ENCODE peak calls at places on chromosome 22, in ten cellular contexts. U is stomach, Q is kidney epithelial cell, R is astrocyte of the spinal cord, Z is A549, G is right lobe of liver, O is GM23338, C is neural progenitor cell, M is body of pancreas, P is RWPE1. J is an unnamed sample.

GRCh38 chr22:31295831-31296230 is 3.5 kb upstream of the PIK3IP1 start:
- DNase-seq in G (no peak), Q (no peak), Z (no peak), R (no peak), M (no peak), U (no peak), O (no peak), P (no peak), C (no peak), J (no peak)

GRCh38 chr22:31088233-31088986 is 7.3 kb downstream of the SMTN start:
- DNase-seq in C (no peak), G (peak), Q (no peak), U (no peak), O (no peak), R (no peak), Z (no peak), P (no peak), M (no peak), J (no peak)

GRCh38 chr22:42299586-42300285 is 29.3 kb upstream of the TCF20 start:
- DNase-seq in G (no peak), Q (no peak), M (peak), R (no peak), C (peak), O (peak), P (no peak), U (peak), Z (no peak), J (no peak)

GRCh38 chr22:41915035-41915782 is at the start of gene SHISA8:
- DNase-seq in G (no peak), M (peak), P (peak), U (peak), Z (no peak), R (peak), O (peak), C (peak), Q (no peak), J (no peak)

GRCh38 chr22:30357650-30358215 is 926 bp downstream of the CCDC157 start:
- DNase-seq in Z (no peak), U (no peak), R (no peak), M (no peak), C (peak), P (no peak), Q (no peak), O (peak), G (no peak), J (no peak)

GRCh38 chr22:22833488-22833887 is 54.1 kb upstream of the IGLL5 start:
- DNase-seq in O (no peak), U (no peak), R (no peak), P (no peak), C (no peak), Q (no peak), G (no peak), M (no peak), Z (no peak), J (no peak)

GRCh38 chr22:24137595-24137994 is 43.7 kb upstream of the SUSD2 start:
- DNase-seq in Z (no peak), O (no peak), U (no peak), C (no peak), G (no peak), M (no peak), Q (no peak), R (peak), P (no peak), J (no peak)

GRCh38 chr22:32518848-32519247 is 44.2 kb downstream of the FBXO7 start:
- DNase-seq in C (no peak), U (no peak), Z (no peak), M (no peak), G (no peak), R (no peak), Q (no peak), P (no peak), O (peak), J (no peak)

GRCh38 chr22:16915711-16916110 is 90.5 kb upstream of the XKR3 start:
- DNase-seq in G (no peak), Q (no peak), U (no peak), R (no peak), O (no peak), M (no peak), C (no peak), P (no peak), Z (no peak), J (peak)

GRCh38 chr22:23233746-23234408 is 53.6 kb downstream of the BCR start:
- DNase-seq in R (peak), C (no peak), Q (peak), M (no peak), O (no peak), Z (no peak), U (no peak), P (no peak), G (no peak), J (no peak)

GRCh38 chr22:27101288-27101687 is 443.9 kb downstream of the MIAT start:
- DNase-seq in M (no peak), Q (no peak), P (no peak), R (no peak), U (no peak), Z (no peak), G (no peak), O (no peak), C (no peak), J (no peak)
- TF ChIP-seq CTCF in M (no peak), Q (no peak), P (no peak), R (no peak), U (no peak), Z (no peak), G (no peak), O (no peak), C (no peak), J (no peak)

GRCh38 chr22:27418261-27418660 is 383.3 kb downstream of the MN1 start:
- DNase-seq in O (no peak), G (no peak), C (no peak), Q (no peak), M (no peak), U (no peak), R (no peak), P (no peak), Z (no peak), J (no peak)

GRCh38 chr22:27413702-27414101 is 387.9 kb downstream of the MN1 start:
- DNase-seq in U (no peak), M (no peak), G (no peak), Z (no peak), P (no peak), C (no peak), R (no peak), O (no peak), Q (no peak), J (no peak)

GRCh38 chr22:27420186-27420816 is 381.3 kb downstream of the MN1 start:
- DNase-seq in G (no peak), U (no peak), R (peak), P (no peak), M (no peak), Z (no peak), Q (no peak), O (no peak), C (no peak), J (no peak)

GRCh38 chr22:27419473-27419872 is 382.1 kb downstream of the MN1 start:
- DNase-seq in P (no peak), G (no peak), Z (no peak), M (no peak), C (no peak), R (no peak), U (no peak), Q (no peak), O (no peak), J (no peak)

GRCh38 chr22:27416553-27417427 is 384.8 kb downstream of the MN1 start:
- DNase-seq in G (no peak), U (peak), O (peak), Z (no peak), R (peak), C (peak), P (peak), Q (peak), M (no peak), J (no peak)
- TF ChIP-seq CTCF in G (no peak), U (no peak), O (peak), Z (no peak), R (peak), C (no peak), P (no peak), Q (no peak), M (no peak), J (no peak)

GRCh38 chr22:50145741-50146439 is 24.6 kb upstream of the PANX2 start:
- DNase-seq in R (no peak), P (no peak), Z (no peak), O (no peak), U (no peak), M (no peak), G (peak), C (no peak), Q (no peak), J (no peak)

GRCh38 chr22:50141891-50142363 is 28.6 kb upstream of the PANX2 start:
- DNase-seq in U (no peak), Z (no peak), O (peak), R (no peak), P (no peak), Q (no peak), M (no peak), C (peak), G (no peak), J (no peak)

GRCh38 chr22:50143096-50143495 is 27.4 kb upstream of the PANX2 start:
- DNase-seq in O (no peak), U (no peak), P (no peak), Q (no peak), Z (no peak), R (no peak), C (no peak), G (no peak), M (no peak), J (no peak)

GRCh38 chr22:50146440-50147228 is 23.9 kb upstream of the PANX2 start:
- DNase-seq in C (peak), O (no peak), M (peak), Q (no peak), P (peak), R (peak), Z (peak), G (peak), U (peak), J (peak)

DNA sequence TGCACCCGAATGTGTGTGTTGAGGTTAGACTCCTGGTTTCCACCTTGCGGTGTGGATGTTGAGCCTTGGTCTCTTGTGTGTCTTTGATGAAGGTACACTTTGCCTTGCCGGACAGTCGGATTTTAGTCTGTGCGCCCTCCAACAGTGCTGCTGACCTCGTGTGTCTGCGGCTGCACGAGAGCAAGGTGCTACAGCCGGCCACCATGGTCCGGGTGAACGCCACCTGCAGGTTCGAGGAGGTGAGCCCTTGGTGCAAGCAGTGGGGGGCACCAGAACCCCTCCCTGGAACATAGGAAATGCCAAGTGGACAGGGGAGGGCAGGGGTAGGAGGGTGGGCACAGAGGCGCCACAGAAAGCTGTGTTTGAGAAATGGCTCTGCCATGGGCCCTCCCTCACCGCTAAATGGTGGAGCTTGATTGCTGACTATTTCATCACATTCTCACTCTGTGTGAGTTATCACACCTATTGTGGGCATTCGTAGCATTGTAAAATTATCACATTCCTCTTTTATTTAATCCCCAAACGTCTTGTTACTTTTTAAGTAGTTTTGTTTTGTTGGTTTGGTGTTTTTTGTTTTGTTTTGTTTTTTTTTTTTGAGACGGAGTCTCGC is 26.4 kb upstream of the PANX2 start:
- DNase-seq in O (no peak), Q (no peak), M (no peak), U (no peak), P (no peak), Z (no peak), R (no peak), G (no peak), C (no peak), J (no peak)
- TF ChIP-seq CTCF in O (peak), Q (no peak), M (no peak), U (no peak), P (no peak), Z (no peak), R (no peak), G (no peak), C (no peak), J (no peak)

DNA sequence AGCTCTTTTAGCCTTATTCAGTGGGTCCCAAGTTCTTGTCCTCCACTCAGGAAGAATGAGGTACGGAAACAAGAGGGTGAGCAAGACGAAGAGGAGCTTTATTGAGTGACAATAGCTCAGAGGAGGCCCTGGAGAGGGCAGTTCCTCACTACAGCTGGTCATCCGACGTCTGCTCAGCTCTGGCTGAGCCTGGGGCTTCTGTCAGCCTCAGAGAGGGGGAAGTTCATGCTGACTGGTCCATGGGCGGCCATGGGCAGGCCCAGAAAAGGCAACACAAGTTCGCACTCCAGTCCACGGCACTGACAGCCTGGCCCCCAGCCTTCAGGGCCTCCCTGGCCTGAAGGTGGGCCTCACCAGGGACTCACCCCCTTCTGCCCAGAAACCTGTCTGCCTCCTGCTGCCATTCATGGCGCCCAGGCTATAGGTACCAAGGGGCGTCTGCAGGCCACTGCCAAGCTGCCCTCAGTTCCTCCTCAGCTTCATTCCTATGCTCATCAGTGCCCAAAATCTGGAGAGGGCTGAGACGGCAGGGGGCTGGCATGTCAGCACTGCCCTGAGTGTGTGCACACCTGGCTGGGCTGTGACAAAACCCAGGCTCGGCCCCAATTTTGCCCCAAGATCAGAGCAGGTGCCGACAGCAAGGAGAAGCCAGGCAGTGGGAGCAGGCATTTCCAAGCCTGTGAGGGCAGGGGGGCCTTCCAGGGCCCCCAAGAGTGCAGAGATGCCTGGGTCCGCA is 21.7 kb upstream of the KIAA0930 start:
- DNase-seq in Z (no peak), C (no peak), M (peak), Q (no peak), O (no peak), U (no peak), G (no peak), R (no peak), P (no peak), J (no peak)
- TF ChIP-seq CTCF in Z (no peak), C (no peak), M (no peak), Q (no peak), O (no peak), U (no peak), G (no peak), R (no peak), P (no peak), J (no peak)

GRCh38 chr22:39558254-39558727 is 12.3 kb upstream of the CACNA1I start:
- DNase-seq in U (no peak), R (no peak), O (peak), M (no peak), C (peak), Q (no peak), P (no peak), G (no peak), Z (no peak), J (no peak)

GRCh38 chr22:39558950-39559349 is 11.6 kb upstream of the CACNA1I start:
- DNase-seq in Q (no peak), R (no peak), M (no peak), G (no peak), U (no peak), P (no peak), C (no peak), O (no peak), Z (no peak), J (no peak)

GRCh38 chr22:39559456-39560105 is 11.0 kb upstream of the CACNA1I start:
- DNase-seq in O (peak), C (peak), P (no peak), Z (no peak), Q (no peak), R (no peak), G (no peak), U (no peak), M (no peak), J (no peak)

GRCh38 chr22:39560127-39560526 is 10.4 kb upstream of the CACNA1I start:
- DNase-seq in R (no peak), M (no peak), O (no peak), Q (no peak), Z (no peak), G (no peak), P (no peak), C (no peak), U (no peak), J (no peak)

GRCh38 chr22:39556970-39557811 is 13.4 kb upstream of the CACNA1I start:
- DNase-seq in P (no peak), R (no peak), O (peak), M (no peak), U (no peak), C (peak), G (no peak), Z (peak), Q (no peak), J (no peak)
- TF ChIP-seq CTCF in P (no peak), R (peak), O (peak), M (no peak), U (no peak), C (no peak), G (no peak), Z (peak), Q (no peak), J (no peak)

DNA sequence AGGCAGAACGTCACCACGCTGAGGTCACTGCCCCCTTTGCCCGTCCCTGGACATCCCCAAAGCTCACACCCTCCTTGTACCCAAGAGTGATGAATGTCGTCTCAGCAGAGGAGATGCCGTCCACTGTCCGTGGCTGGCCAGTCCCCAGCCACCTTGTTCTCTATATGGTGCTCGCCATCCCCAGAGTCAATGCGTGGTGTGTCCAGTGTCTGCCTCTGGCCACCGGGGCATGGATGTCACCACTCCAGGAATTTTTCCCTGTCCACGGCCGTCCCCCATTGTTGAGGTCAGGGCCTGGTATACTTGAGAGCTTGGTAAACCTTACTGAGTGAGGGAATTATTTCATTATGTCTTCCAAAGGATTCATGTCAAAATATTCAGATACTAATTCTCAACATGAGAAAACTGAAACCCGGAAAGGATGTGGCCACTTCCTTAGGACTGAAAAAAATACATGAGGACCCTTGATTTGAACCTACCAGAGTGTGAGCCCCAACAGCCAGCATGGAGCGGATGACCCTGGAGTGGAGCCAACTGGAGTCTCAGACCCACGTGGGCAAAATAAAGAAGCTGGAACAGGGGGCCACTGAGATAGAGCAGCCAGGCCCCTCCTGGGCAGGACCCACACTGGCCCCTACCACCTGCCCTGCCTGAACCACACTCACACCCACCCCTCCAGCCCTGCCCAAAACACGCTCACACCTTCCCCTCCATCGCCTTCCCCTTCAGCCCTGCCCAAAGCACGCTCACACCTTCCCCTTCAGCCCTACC is 376.4 kb downstream of the BRD1 start:
- DNase-seq in U (no peak), G (no peak), C (no peak), R (no peak), Q (no peak), P (no peak), M (no peak), Z (no peak), O (no peak), J (no peak)
- TF ChIP-seq CTCF in U (no peak), G (no peak), C (no peak), R (no peak), Q (no peak), P (no peak), M (no peak), Z (no peak), O (no peak), J (no peak)

GRCh38 chr22:19059481-19060278 is 62.5 kb downstream of the DGCR2 start:
- DNase-seq in G (no peak), Q (no peak), C (no peak), O (no peak), M (no peak), Z (no peak), P (no peak), R (no peak), U (peak), J (no peak)

GRCh38 chr22:19057539-19057938 is 64.7 kb downstream of the DGCR2 start:
- DNase-seq in C (no peak), M (no peak), Z (no peak), R (no peak), U (peak), O (no peak), G (peak), P (no peak), Q (no peak), J (no peak)

GRCh38 chr22:19060356-19061009 is 61.7 kb downstream of the DGCR2 start:
- DNase-seq in Z (no peak), O (no peak), Q (no peak), C (no peak), P (peak), M (no peak), R (peak), G (no peak), U (no peak), J (no peak)

GRCh38 chr22:19057999-19058491 is 64.2 kb downstream of the DGCR2 start:
- DNase-seq in R (no peak), P (no peak), M (no peak), Q (no peak), C (no peak), O (no peak), Z (no peak), G (no peak), U (peak), J (no peak)

GRCh38 chr22:19058713-19059451 is 63.3 kb downstream of the DGCR2 start:
- DNase-seq in C (no peak), Q (no peak), U (peak), G (no peak), O (no peak), R (no peak), P (no peak), M (no peak), Z (no peak), J (no peak)
- TF ChIP-seq CTCF in C (no peak), Q (no peak), U (no peak), G (no peak), O (peak), R (no peak), P (no peak), M (no peak), Z (no peak), J (peak)

DNA sequence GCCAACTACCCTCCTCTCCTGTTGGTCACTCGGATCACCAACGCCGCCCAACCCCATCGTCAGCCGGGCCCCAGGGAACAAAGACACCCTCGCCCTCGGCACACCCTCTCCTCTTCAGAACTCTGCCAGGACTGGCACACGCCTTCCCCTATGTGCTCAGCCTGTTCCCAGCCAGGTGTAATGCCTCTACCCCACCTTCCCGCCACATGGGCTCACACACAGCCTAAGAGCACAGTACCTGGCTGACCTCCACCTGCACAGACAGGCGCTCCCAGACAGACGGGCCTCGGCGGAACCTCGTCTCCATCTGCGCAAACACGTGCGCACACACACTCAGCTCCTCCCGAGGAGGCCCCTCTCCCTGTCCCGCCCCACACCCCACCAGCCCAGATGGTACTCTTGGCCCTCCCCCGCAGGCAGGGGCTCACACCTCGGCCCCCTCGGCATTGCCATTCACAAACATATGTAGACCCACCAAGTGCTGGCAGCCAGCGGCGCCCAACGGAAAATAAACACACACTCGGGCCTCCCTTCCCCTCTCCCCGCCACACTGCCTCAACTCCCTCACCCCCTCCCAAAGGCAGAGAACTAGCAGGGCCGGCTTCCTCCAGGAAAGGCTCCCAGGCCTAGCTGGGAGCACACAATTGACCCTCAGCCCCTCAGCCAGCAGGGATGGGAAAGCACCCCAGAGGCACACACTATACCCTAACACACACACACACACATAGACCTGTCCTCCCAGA is 8.5 kb downstream of the ELFN2 start:
- DNase-seq in U (no peak), Q (no peak), C (peak), O (peak), Z (no peak), P (no peak), R (no peak), M (no peak), G (no peak), J (no peak)
- TF ChIP-seq CTCF in U (no peak), Q (no peak), C (no peak), O (no peak), Z (no peak), P (no peak), R (no peak), M (no peak), G (no peak), J (no peak)

J was measured in epithelial cell of proximal tubule.